ENCODE peak calls at places on chromosomes 6 and 20, in ten cellular contexts. One of them, this sample, is unnamed.
A peak's percentile ranks its signal among the peaks of the same experiment; 100 is the strongest.

GRCh38 chr6:166498228-166498627 is 88.2 kb downstream of the RAMACL start:
- DNase-seq in activated T-cell treated with anti-CD3 and anti-CD28 coated beads, Interleukin-2, amount 50 U/mL, for 4 hours: no peak
- DNase-seq in Peyer's patch: no peak
- DNase-seq in transverse colon: no peak
- DNase-seq in Calu3: no peak
- DNase-seq in ELF-1: no peak
- DNase-seq in midbrain: no peak
- DNase-seq in HEK293T: no peak
- DNase-seq in cardiac fibroblast: no peak
- DNase-seq in Right ventricle myocardium superior: no peak
- DNase-seq in this sample: no peak

GRCh38 chr6:154367333-154367732 is 10.7 kb upstream of the IPCEF1 start:
- DNase-seq in ELF-1: no peak
- DNase-seq in HEK293T: no peak
- DNase-seq in Peyer's patch: no peak
- DNase-seq in Right ventricle myocardium superior: no peak
- DNase-seq in activated T-cell treated with anti-CD3 and anti-CD28 coated beads, Interleukin-2, amount 50 U/mL, for 4 hours: no peak
- DNase-seq in midbrain: no peak
- DNase-seq in Calu3: no peak
- DNase-seq in transverse colon: no peak
- DNase-seq in cardiac fibroblast: no peak
- DNase-seq in this sample: no peak

GRCh38 chr6:142867988-142868818 is 76.8 kb downstream of the HIVEP2 start:
- DNase-seq in Calu3: peak; percentile 55
- DNase-seq in midbrain: no peak
- DNase-seq in transverse colon: no peak
- DNase-seq in cardiac fibroblast: peak; percentile 72
- DNase-seq in HEK293T: no peak
- DNase-seq in Right ventricle myocardium superior: no peak
- DNase-seq in ELF-1: no peak
- DNase-seq in activated T-cell treated with anti-CD3 and anti-CD28 coated beads, Interleukin-2, amount 50 U/mL, for 4 hours: no peak
- DNase-seq in Peyer's patch: no peak
- DNase-seq in this sample: no peak

GRCh38 chr6:87257975-87258374 is 64.4 kb upstream of the SMIM8 start:
- DNase-seq in HEK293T: no peak
- DNase-seq in midbrain: no peak
- DNase-seq in activated T-cell treated with anti-CD3 and anti-CD28 coated beads, Interleukin-2, amount 50 U/mL, for 4 hours: no peak
- DNase-seq in Right ventricle myocardium superior: no peak
- DNase-seq in transverse colon: no peak
- DNase-seq in cardiac fibroblast: no peak
- DNase-seq in Calu3: no peak
- DNase-seq in ELF-1: no peak
- DNase-seq in Peyer's patch: no peak
- DNase-seq in this sample: no peak

GRCh38 chr20:33933469-33933909 is 60.2 kb upstream of the RALY start:
- DNase-seq in activated T-cell treated with anti-CD3 and anti-CD28 coated beads, Interleukin-2, amount 50 U/mL, for 4 hours: peak; percentile 36
- DNase-seq in Peyer's patch: peak; percentile 20
- DNase-seq in Right ventricle myocardium superior: peak; percentile 70
- DNase-seq in Calu3: peak; percentile 63
- DNase-seq in HEK293T: peak; percentile 60
- DNase-seq in ELF-1: peak; percentile 86
- DNase-seq in midbrain: peak; percentile 90
- DNase-seq in transverse colon: peak; percentile 59
- DNase-seq in cardiac fibroblast: peak; percentile 76
- DNase-seq in this sample: peak; percentile 54

GRCh38 chr20:57774951-57775350 is 65.1 kb upstream of the PMEPA1 start:
- DNase-seq in Right ventricle myocardium superior: no peak
- DNase-seq in transverse colon: no peak
- DNase-seq in Calu3: no peak
- DNase-seq in cardiac fibroblast: no peak
- DNase-seq in activated T-cell treated with anti-CD3 and anti-CD28 coated beads, Interleukin-2, amount 50 U/mL, for 4 hours: no peak
- DNase-seq in ELF-1: no peak
- DNase-seq in HEK293T: no peak
- DNase-seq in Peyer's patch: no peak
- DNase-seq in midbrain: no peak
- DNase-seq in this sample: no peak

GRCh38 chr6:42200035-42200434 is 5.3 kb upstream of the GUCA1B start:
- DNase-seq in activated T-cell treated with anti-CD3 and anti-CD28 coated beads, Interleukin-2, amount 50 U/mL, for 4 hours: no peak
- DNase-seq in ELF-1: no peak
- DNase-seq in Right ventricle myocardium superior: no peak
- DNase-seq in Peyer's patch: no peak
- DNase-seq in Calu3: no peak
- DNase-seq in cardiac fibroblast: peak; percentile 93
- DNase-seq in transverse colon: no peak
- DNase-seq in midbrain: no peak
- DNase-seq in HEK293T: no peak
- DNase-seq in this sample: no peak

GRCh38 chr20:1874534-1875168 is 20.6 kb upstream of the SIRPA start:
- DNase-seq in cardiac fibroblast: peak; percentile 29
- DNase-seq in Peyer's patch: no peak
- DNase-seq in activated T-cell treated with anti-CD3 and anti-CD28 coated beads, Interleukin-2, amount 50 U/mL, for 4 hours: no peak
- DNase-seq in Calu3: peak; percentile 9
- DNase-seq in Right ventricle myocardium superior: peak; percentile 71
- DNase-seq in midbrain: no peak
- DNase-seq in transverse colon: no peak
- DNase-seq in ELF-1: no peak
- DNase-seq in HEK293T: no peak
- DNase-seq in this sample: no peak

GRCh38 chr20:57856658-57857057 is 146.8 kb upstream of the PMEPA1 start:
- DNase-seq in Calu3: no peak
- DNase-seq in HEK293T: no peak
- DNase-seq in cardiac fibroblast: no peak
- DNase-seq in Peyer's patch: no peak
- DNase-seq in activated T-cell treated with anti-CD3 and anti-CD28 coated beads, Interleukin-2, amount 50 U/mL, for 4 hours: no peak
- DNase-seq in ELF-1: no peak
- DNase-seq in midbrain: no peak
- DNase-seq in Right ventricle myocardium superior: no peak
- DNase-seq in transverse colon: no peak
- DNase-seq in this sample: no peak

GRCh38 chr6:37777272-37777736 is 42.2 kb upstream of the ZFAND3 start:
- DNase-seq in Peyer's patch: no peak
- DNase-seq in midbrain: no peak
- DNase-seq in Calu3: no peak
- DNase-seq in HEK293T: peak; percentile 46
- DNase-seq in transverse colon: no peak
- DNase-seq in ELF-1: peak; percentile 31
- DNase-seq in Right ventricle myocardium superior: no peak
- DNase-seq in cardiac fibroblast: no peak
- DNase-seq in activated T-cell treated with anti-CD3 and anti-CD28 coated beads, Interleukin-2, amount 50 U/mL, for 4 hours: no peak
- DNase-seq in this sample: no peak

GRCh38 chr6:10521104-10521808 is at the start of gene GCNT2:
- DNase-seq in ELF-1: peak; percentile 99
- DNase-seq in activated T-cell treated with anti-CD3 and anti-CD28 coated beads, Interleukin-2, amount 50 U/mL, for 4 hours: no peak
- DNase-seq in HEK293T: peak; percentile 65
- DNase-seq in Right ventricle myocardium superior: no peak
- DNase-seq in Peyer's patch: no peak
- DNase-seq in transverse colon: peak; percentile 22
- DNase-seq in midbrain: no peak
- DNase-seq in Calu3: peak; percentile 46
- DNase-seq in cardiac fibroblast: no peak
- DNase-seq in this sample: peak; percentile 65

GRCh38 chr6:12637960-12638641 is 78.5 kb upstream of the PHACTR1 start:
- DNase-seq in cardiac fibroblast: peak; percentile 73
- DNase-seq in midbrain: no peak
- DNase-seq in Calu3: peak; percentile 66
- DNase-seq in Right ventricle myocardium superior: peak; percentile 52
- DNase-seq in ELF-1: peak; percentile 83
- DNase-seq in Peyer's patch: no peak
- DNase-seq in HEK293T: peak; percentile 60
- DNase-seq in activated T-cell treated with anti-CD3 and anti-CD28 coated beads, Interleukin-2, amount 50 U/mL, for 4 hours: no peak
- DNase-seq in transverse colon: peak; percentile 35
- DNase-seq in this sample: peak; percentile 80

GRCh38 chr6:75130784-75131183 is 75.1 kb downstream of the COL12A1 start:
- DNase-seq in transverse colon: no peak
- DNase-seq in cardiac fibroblast: peak; percentile 58
- DNase-seq in midbrain: no peak
- DNase-seq in Calu3: no peak
- DNase-seq in activated T-cell treated with anti-CD3 and anti-CD28 coated beads, Interleukin-2, amount 50 U/mL, for 4 hours: no peak
- DNase-seq in ELF-1: no peak
- DNase-seq in HEK293T: no peak
- DNase-seq in Peyer's patch: no peak
- DNase-seq in Right ventricle myocardium superior: no peak
- DNase-seq in this sample: no peak

GRCh38 chr6:56637640-56638039 is 5.0 kb downstream of the DST start:
- DNase-seq in HEK293T: peak; percentile 42
- DNase-seq in midbrain: peak; percentile 54
- DNase-seq in activated T-cell treated with anti-CD3 and anti-CD28 coated beads, Interleukin-2, amount 50 U/mL, for 4 hours: no peak
- DNase-seq in Right ventricle myocardium superior: no peak
- DNase-seq in cardiac fibroblast: peak; percentile 86
- DNase-seq in Peyer's patch: no peak
- DNase-seq in ELF-1: no peak
- DNase-seq in Calu3: no peak
- DNase-seq in transverse colon: no peak
- DNase-seq in this sample: no peak